ENCODE peak calls at places on chromosomes 13 and 19, in seven cellular contexts. R is A673, F is lung, A is endodermal cell, V is small intestine, L is endothelial cell of umbilical vein, G is upper lobe of right lung. P is an unnamed sample.
A peak's percentile ranks its signal among the peaks of the same experiment; 100 is the strongest.

GRCh38 chr13:65789815-65790214 is 1440.3 kb downstream of the PCDH9 start:
- DNase-seq in R (no peak), F (no peak), A (no peak), V (no peak), L (no peak), G (no peak), P (no peak)

GRCh38 chr13:38213307-38213706 is 136.3 kb upstream of the UFM1 start:
- DNase-seq in R (peak; percentile 19), F (no peak), A (no peak), V (no peak), L (no peak), G (no peak), P (no peak)

GRCh38 chr19:2083174-2083854 is 12.8 kb downstream of the MOB3A start:
- DNase-seq in R (no peak), F (no peak), A (no peak), V (no peak), L (no peak), G (no peak), P (no peak)

GRCh38 chr13:87123987-87124784 is 547.0 kb upstream of the SLITRK5 start:
- DNase-seq in R (peak; percentile 92), F (no peak), A (peak; percentile 79), V (no peak), L (no peak), G (no peak), P (no peak)

GRCh38 chr19:1945899-1946298 is 4.9 kb downstream of the CSNK1G2 start:
- DNase-seq in R (peak; percentile 60), F (peak; percentile 36), A (peak; percentile 93), V (no peak), L (peak; percentile 16), G (peak; percentile 72), P (no peak)

GRCh38 chr19:40413291-40413994 is at the start of gene PRX:
- DNase-seq in R (no peak), F (no peak), A (peak; percentile 89), V (no peak), L (no peak), G (no peak), P (no peak)

GRCh38 chr13:27371932-27372331 is 52.5 kb upstream of the GTF3A start:
- DNase-seq in R (no peak), F (no peak), A (no peak), V (no peak), L (no peak), G (no peak), P (no peak)

GRCh38 chr19:32977269-32977668 is 5.2 kb downstream of the FAAP24 start:
- DNase-seq in R (no peak), F (no peak), A (no peak), V (peak; percentile 68), L (peak; percentile 69), G (no peak), P (no peak)

GRCh38 chr19:35295792-35296462 is 4.0 kb downstream of the MAG start:
- DNase-seq in R (no peak), F (no peak), A (peak; percentile 70), V (no peak), L (no peak), G (no peak), P (no peak)

GRCh38 chr19:50514346-50515167 is 844 bp upstream of the ASPDH start:
- DNase-seq in R (no peak), F (no peak), A (peak; percentile 46), V (no peak), L (no peak), G (no peak), P (no peak)

GRCh38 chr13:71079638-71080037 is 787.4 kb downstream of the DACH1 start:
- DNase-seq in R (no peak), F (no peak), A (no peak), V (no peak), L (peak; percentile 29), G (no peak), P (no peak)

GRCh38 chr19:19463348-19464117 is 51.8 kb downstream of the TSSK6 start:
- DNase-seq in R (peak; percentile 64), F (no peak), A (no peak), V (no peak), L (peak; percentile 59), G (no peak), P (peak; percentile 71)

GRCh38 chr13:60707878-60708277 is 310.9 kb downstream of the TDRD3 start:
- DNase-seq in R (no peak), F (no peak), A (no peak), V (no peak), L (no peak), G (no peak), P (no peak)

GRCh38 chr19:47158879-47159509 is 28.4 kb downstream of the SAE1 start:
- DNase-seq in R (no peak), F (no peak), A (no peak), V (peak; percentile 14), L (peak; percentile 71), G (no peak), P (no peak)

GRCh38 chr19:29263305-29264080 is 50.5 kb upstream of the UQCRFS1 start:
- DNase-seq in R (peak; percentile 45), F (no peak), A (peak; percentile 92), V (peak; percentile 37), L (no peak), G (no peak), P (peak; percentile 65)

GRCh38 chr19:19490247-19490968 is 24.9 kb downstream of the TSSK6 start:
- DNase-seq in R (peak; percentile 86), F (peak; percentile 82), A (peak; percentile 93), V (peak; percentile 83), L (peak; percentile 88), G (peak; percentile 74), P (peak; percentile 88)

GRCh38 chr13:111027481-111028439 is 87.3 kb upstream of the ARHGEF7 start:
- DNase-seq in R (no peak), F (no peak), A (no peak), V (no peak), L (no peak), G (no peak), P (no peak)

GRCh38 chr13:36919206-36919832 is 719 bp downstream of the SMAD9 start:
- DNase-seq in R (peak; percentile 73), F (peak; percentile 47), A (peak; percentile 79), V (no peak), L (no peak), G (peak; percentile 76), P (peak; percentile 67)

GRCh38 chr19:48500830-48501445 is 10.7 kb downstream of the LMTK3 start:
- DNase-seq in R (no peak), F (no peak), A (peak; percentile 57), V (no peak), L (no peak), G (no peak), P (no peak)

GRCh38 chr19:48501961-48502719 is 9.5 kb downstream of the LMTK3 start:
- DNase-seq in R (peak; percentile 91), F (peak; percentile 98), A (peak; percentile 100), V (peak; percentile 98), L (no peak), G (peak; percentile 97), P (no peak)

GRCh38 chr19:48502720-48503018 is 9.0 kb downstream of the LMTK3 start:
- DNase-seq in R (no peak), F (no peak), A (no peak), V (no peak), L (no peak), G (no peak), P (no peak)

GRCh38 chr19:48499352-48500090 is 12.1 kb downstream of the LMTK3 start:
- DNase-seq in R (no peak), F (no peak), A (peak; percentile 52), V (no peak), L (no peak), G (no peak), P (no peak)

DNA sequence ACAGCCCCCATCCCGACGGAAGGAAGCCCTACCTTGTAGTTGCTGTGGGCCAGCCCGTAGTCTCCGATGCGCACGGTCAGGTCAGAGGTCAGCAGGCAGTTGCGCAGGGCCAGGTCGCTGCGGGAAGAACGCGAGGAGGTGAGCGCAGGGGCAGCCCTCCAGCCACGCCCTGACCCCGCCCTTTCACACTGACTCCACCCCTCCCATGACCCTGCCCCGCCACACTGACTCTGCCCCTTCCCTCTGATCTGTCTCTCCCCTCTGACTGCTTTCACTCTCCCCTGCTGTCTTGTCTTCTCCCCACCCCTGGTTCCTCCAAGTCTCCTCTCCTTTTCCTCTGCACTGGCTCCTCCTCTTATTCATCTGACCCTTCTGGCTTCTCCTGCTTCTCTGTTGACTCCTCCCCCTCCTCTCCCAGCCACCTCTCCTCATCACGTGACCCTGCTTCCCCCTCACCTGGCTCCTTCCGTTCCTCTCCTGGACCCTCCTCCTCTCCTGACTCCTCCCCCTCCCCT is 10.1 kb downstream of the LMTK3 start:
- DNase-seq in R (peak; percentile 75), F (peak; percentile 76), A (no peak), V (peak; percentile 97), L (no peak), G (peak; percentile 87), P (no peak)
- H3K4me3 ChIP-seq in R (peak overlapping the region; percentile 2), F (peak overlapping the region; percentile 38), A (peak overlapping the region; percentile 83), V (peak overlapping the region; percentile 37), L (no peak overlapping the region), G (peak overlapping the region; percentile 49), P (no peak overlapping the region)

GRCh38 chr19:55066107-55066709 is 3.3 kb upstream of the RDH13 start:
- DNase-seq in R (no peak), F (no peak), A (peak; percentile 83), V (no peak), L (no peak), G (no peak), P (no peak)

GRCh38 chr19:55062735-55063491 is at the start of gene RDH13:
- DNase-seq in R (peak; percentile 97), F (peak; percentile 97), A (peak; percentile 99), V (peak; percentile 94), L (peak; percentile 96), G (peak; percentile 99), P (peak; percentile 96)

GRCh38 chr19:55067869-55068268 is 4.9 kb upstream of the RDH13 start:
- DNase-seq in R (no peak), F (no peak), A (no peak), V (no peak), L (no peak), G (no peak), P (no peak)

GRCh38 chr19:55058781-55059610 is 4.0 kb downstream of the RDH13 start:
- DNase-seq in R (peak; percentile 39), F (no peak), A (peak; percentile 58), V (no peak), L (no peak), G (no peak), P (no peak)

GRCh38 chr19:55063492-55063843 is 520 bp upstream of the RDH13 start:
- DNase-seq in R (no peak), F (no peak), A (no peak), V (no peak), L (no peak), G (no peak), P (no peak)
- H3K4me3 ChIP-seq in R (peak overlapping the region; percentile 97), F (no peak overlapping the region), A (no peak overlapping the region), V (no peak overlapping the region), L (no peak overlapping the region), G (peak overlapping the region; percentile 98), P (peak overlapping the region; percentile 91)

DNA sequence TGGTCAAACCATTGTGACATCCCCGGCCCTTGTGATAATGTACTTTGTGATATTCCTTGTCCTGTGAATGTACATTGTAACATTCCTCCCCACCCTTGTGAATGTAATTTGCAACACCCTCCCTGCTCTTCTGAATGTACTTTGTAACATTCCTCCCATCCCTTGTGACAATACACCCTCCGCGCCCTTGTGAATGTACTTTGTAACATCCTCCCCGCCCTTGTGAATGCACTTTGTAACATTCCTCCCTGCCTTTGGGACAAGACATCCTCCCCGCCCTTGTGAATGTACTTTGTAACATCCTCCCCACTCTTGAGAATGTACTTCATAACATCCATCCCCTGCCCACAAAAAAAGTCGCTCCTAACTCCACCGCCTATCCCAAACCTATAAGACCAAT is 17.1 kb downstream of the ZNF846 start:
- DNase-seq in R (no peak), F (no peak), A (no peak), V (no peak), L (no peak), G (no peak), P (no peak)
- H3K4me3 ChIP-seq in R (no peak overlapping the region), F (no peak overlapping the region), A (no peak overlapping the region), V (no peak overlapping the region), L (no peak overlapping the region), G (no peak overlapping the region), P (no peak overlapping the region)

GRCh38 chr13:95404141-95404882 is 103.1 kb upstream of the ABCC4 start:
- DNase-seq in R (peak; percentile 89), F (peak; percentile 82), A (peak; percentile 95), V (peak; percentile 77), L (peak; percentile 78), G (peak; percentile 88), P (peak; percentile 84)
- H3K4me3 ChIP-seq in R (peak overlapping the region; percentile 51), F (no peak overlapping the region), A (peak overlapping the region; percentile 85), V (peak overlapping the region; percentile 17), L (peak overlapping the region; percentile 0), G (peak overlapping the region; percentile 43), P (peak overlapping the region; percentile 45)